ENCODE peak calls at places on chromosome 7, in ten cellular contexts. One of them, this sample, is unnamed.
A peak's percentile ranks its signal among the peaks of the same experiment; 100 is the strongest.

GRCh38 chr7:5582532-5582935 is 158.9 kb upstream of the TNRC18 start:
- DNase-seq in H54: no peak
- DNase-seq in RPMI7951: no peak
- DNase-seq in neuronal stem cell: no peak
- DNase-seq in AG08395: no peak
- DNase-seq in LoVo: no peak
- DNase-seq in GM04504: no peak
- DNase-seq in HuH-7: no peak
- DNase-seq in AG04450: no peak
- DNase-seq in H7: peak; percentile 11
- DNase-seq in this sample: no peak

GRCh38 chr7:86469680-86470295 is 173.9 kb upstream of the GRM3 start:
- DNase-seq in AG04450: no peak
- DNase-seq in neuronal stem cell: peak; percentile 80
- DNase-seq in H54: peak; percentile 8
- DNase-seq in H7: peak; percentile 45
- DNase-seq in GM04504: peak; percentile 35
- DNase-seq in RPMI7951: peak; percentile 47
- DNase-seq in AG08395: peak; percentile 41
- DNase-seq in HuH-7: peak; percentile 21
- DNase-seq in LoVo: peak; percentile 84
- DNase-seq in this sample: no peak

GRCh38 chr7:28643369-28644340 is 231.3 kb downstream of the CREB5 start:
- DNase-seq in AG08395: no peak
- DNase-seq in H54: no peak
- DNase-seq in LoVo: no peak
- DNase-seq in RPMI7951: no peak
- DNase-seq in H7: no peak
- DNase-seq in HuH-7: no peak
- DNase-seq in GM04504: no peak
- DNase-seq in AG04450: no peak
- DNase-seq in neuronal stem cell: no peak
- DNase-seq in this sample: no peak

GRCh38 chr7:157616931-157617330 is 280.1 kb downstream of the DNAJB6 start:
- DNase-seq in HuH-7: no peak
- DNase-seq in RPMI7951: no peak
- DNase-seq in AG04450: no peak
- DNase-seq in neuronal stem cell: no peak
- DNase-seq in LoVo: no peak
- DNase-seq in H7: no peak
- DNase-seq in AG08395: no peak
- DNase-seq in H54: no peak
- DNase-seq in GM04504: no peak
- DNase-seq in this sample: no peak

GRCh38 chr7:30800785-30801252 is 29.6 kb downstream of the MINDY4 start:
- DNase-seq in GM04504: peak; percentile 75
- DNase-seq in H54: peak; percentile 82
- DNase-seq in neuronal stem cell: peak; percentile 69
- DNase-seq in H7: peak; percentile 88
- DNase-seq in RPMI7951: peak; percentile 100
- DNase-seq in HuH-7: peak; percentile 85
- DNase-seq in AG04450: peak; percentile 63
- DNase-seq in LoVo: peak; percentile 36
- DNase-seq in AG08395: peak; percentile 83
- DNase-seq in this sample: peak; percentile 52

GRCh38 chr7:83751217-83751616 is 102.3 kb upstream of the SEMA3E start:
- DNase-seq in LoVo: no peak
- DNase-seq in AG08395: no peak
- DNase-seq in neuronal stem cell: no peak
- DNase-seq in H54: no peak
- DNase-seq in AG04450: no peak
- DNase-seq in H7: no peak
- DNase-seq in GM04504: no peak
- DNase-seq in HuH-7: no peak
- DNase-seq in RPMI7951: no peak
- DNase-seq in this sample: no peak

GRCh38 chr7:387132-388022 is 97.4 kb downstream of the FOXL3 start:
- DNase-seq in H7: peak; percentile 45
- DNase-seq in HuH-7: no peak
- DNase-seq in RPMI7951: no peak
- DNase-seq in AG08395: no peak
- DNase-seq in GM04504: no peak
- DNase-seq in AG04450: no peak
- DNase-seq in neuronal stem cell: no peak
- DNase-seq in H54: no peak
- DNase-seq in LoVo: no peak
- DNase-seq in this sample: no peak

GRCh38 chr7:99379043-99379577 is 4.6 kb downstream of the ARPC1B start:
- DNase-seq in AG04450: peak; percentile 54
- DNase-seq in H54: peak; percentile 85
- DNase-seq in AG08395: peak; percentile 92
- DNase-seq in GM04504: peak; percentile 94
- DNase-seq in neuronal stem cell: no peak
- DNase-seq in HuH-7: peak; percentile 72
- DNase-seq in RPMI7951: peak; percentile 94
- DNase-seq in LoVo: no peak
- DNase-seq in H7: peak; percentile 67
- DNase-seq in this sample: peak; percentile 91

GRCh38 chr7:101804087-101804631 is 13.3 kb upstream of the CUX1 start:
- DNase-seq in AG08395: no peak
- DNase-seq in AG04450: no peak
- DNase-seq in neuronal stem cell: no peak
- DNase-seq in HuH-7: no peak
- DNase-seq in H54: no peak
- DNase-seq in RPMI7951: no peak
- DNase-seq in H7: peak; percentile 63
- DNase-seq in GM04504: no peak
- DNase-seq in LoVo: no peak
- DNase-seq in this sample: no peak

GRCh38 chr7:121484089-121484763 is 88.1 kb upstream of the FAM3C start:
- DNase-seq in AG08395: no peak
- DNase-seq in AG04450: no peak
- DNase-seq in H7: no peak
- DNase-seq in GM04504: no peak
- DNase-seq in H54: no peak
- DNase-seq in LoVo: no peak
- DNase-seq in RPMI7951: no peak
- DNase-seq in HuH-7: no peak
- DNase-seq in neuronal stem cell: no peak
- DNase-seq in this sample: no peak

GRCh38 chr7:157550300-157551275 is 213.8 kb downstream of the DNAJB6 start:
- DNase-seq in HuH-7: no peak
- DNase-seq in RPMI7951: no peak
- DNase-seq in LoVo: no peak
- DNase-seq in AG04450: no peak
- DNase-seq in AG08395: no peak
- DNase-seq in H7: no peak
- DNase-seq in GM04504: no peak
- DNase-seq in H54: no peak
- DNase-seq in neuronal stem cell: no peak
- DNase-seq in this sample: no peak

GRCh38 chr7:114086491-114086905 is 167.7 kb upstream of the PPP1R3A start:
- DNase-seq in H7: peak; percentile 48
- DNase-seq in H54: no peak
- DNase-seq in AG04450: no peak
- DNase-seq in LoVo: peak; percentile 36
- DNase-seq in HuH-7: peak; percentile 37
- DNase-seq in AG08395: no peak
- DNase-seq in GM04504: no peak
- DNase-seq in RPMI7951: no peak
- DNase-seq in neuronal stem cell: no peak
- DNase-seq in this sample: no peak

This sample was measured in AG09309.